ENCODE peak calls at places on chromosomes 2 and 18, in six cellular contexts. N is IMR-90, G is body of pancreas, S is cardiac muscle cell, H is tibial artery, L is WERI-Rb-1. Y is an unnamed sample.

GRCh38 chr2:224084266-224084892 is 45.3 kb upstream of the SERPINE2 start:
- DNase-seq in N (no peak), G (no peak), S (no peak), H (no peak), L (no peak), Y (no peak)

GRCh38 chr18:54247488-54248175 is 21.7 kb upstream of the POLI start:
- DNase-seq in N (no peak), G (no peak), S (no peak), H (no peak), L (no peak), Y (no peak)

GRCh38 chr2:36352024-36352398 is 3.6 kb upstream of the CRIM1 start:
- DNase-seq in N (peak), G (peak), S (peak), H (no peak), L (no peak), Y (no peak)

GRCh38 chr18:77970814-77971213 is 721.2 kb downstream of the GALR1 start:
- DNase-seq in N (no peak), G (no peak), S (no peak), H (no peak), L (no peak), Y (no peak)

GRCh38 chr18:79950440-79951341 is 762 bp downstream of the SLC66A2 start:
- DNase-seq in N (peak), G (peak), S (peak), H (peak), L (no peak), Y (no peak)

GRCh38 chr2:189254268-189254883 is 74.8 kb upstream of the COL5A2 start:
- DNase-seq in N (peak), G (peak), S (peak), H (peak), L (no peak), Y (no peak)

GRCh38 chr2:183207110-183207509 is 82.9 kb downstream of the NUP35 start:
- DNase-seq in N (peak), G (no peak), S (peak), H (no peak), L (no peak), Y (no peak)

GRCh38 chr2:239800785-239801184 is 224.4 kb downstream of the NDUFA10 start:
- DNase-seq in N (no peak), G (no peak), S (no peak), H (peak), L (no peak), Y (no peak)

GRCh38 chr2:40734797-40735196 is 282.9 kb upstream of the SLC8A1 start:
- DNase-seq in N (peak), G (no peak), S (peak), H (no peak), L (no peak), Y (no peak)

GRCh38 chr2:10934308-10934978 is 22.7 kb downstream of the KCNF1 start:
- DNase-seq in N (no peak), G (no peak), S (no peak), H (no peak), L (no peak), Y (no peak)

GRCh38 chr2:25700221-25700660 is 26.9 kb upstream of the DTNB start:
- DNase-seq in N (peak), G (peak), S (peak), H (no peak), L (peak), Y (peak)

GRCh38 chr18:31049189-31049588 is 6.6 kb upstream of the DSC3 start:
- DNase-seq in N (no peak), G (no peak), S (no peak), H (no peak), L (no peak), Y (no peak)

GRCh38 chr18:9817725-9818422 is 67.9 kb upstream of the TXNDC2 start:
- DNase-seq in N (no peak), G (no peak), S (no peak), H (no peak), L (no peak), Y (no peak)

GRCh38 chr2:1635826-1636225 is 108.5 kb downstream of the PXDN start:
- DNase-seq in N (no peak), G (no peak), S (no peak), H (no peak), L (no peak), Y (no peak)

GRCh38 chr18:23340661-23341060 is 112.4 kb upstream of the RIOK3 start:
- DNase-seq in N (peak), G (peak), S (peak), H (no peak), L (no peak), Y (no peak)

GRCh38 chr2:190432567-190433231 is 24.5 kb downstream of the MFSD6 start:
- DNase-seq in N (no peak), G (no peak), S (no peak), H (no peak), L (no peak), Y (no peak)

GRCh38 chr2:222912117-222912516 is 51.3 kb downstream of the ACSL3 start:
- DNase-seq in N (peak), G (peak), S (peak), H (no peak), L (no peak), Y (no peak)

GRCh38 chr2:169799555-169799954 is 884 bp downstream of the SSB start:
- DNase-seq in N (peak), G (no peak), S (peak), H (no peak), L (no peak), Y (no peak)

GRCh38 chr18:76368976-76369375 is 126.1 kb downstream of the ZNF516 start:
- DNase-seq in N (no peak), G (no peak), S (peak), H (no peak), L (no peak), Y (no peak)

GRCh38 chr2:99856119-99856518 is 286.3 kb downstream of the AFF3 start:
- DNase-seq in N (no peak), G (no peak), S (no peak), H (no peak), L (no peak), Y (no peak)

GRCh38 chr2:161384864-161385263 is 31.2 kb upstream of the TBR1 start:
- DNase-seq in N (no peak), G (no peak), S (no peak), H (no peak), L (no peak), Y (no peak)

GRCh38 chr2:197152451-197153228 is 157.9 kb downstream of the ANKRD44 start:
- DNase-seq in N (peak), G (peak), S (peak), H (no peak), L (no peak), Y (no peak)

GRCh38 chr2:6957910-6958615 is 40.9 kb downstream of the RNF144A start:
- DNase-seq in N (no peak), G (no peak), S (no peak), H (no peak), L (peak), Y (no peak)

GRCh38 chr2:6341730-6342129 is 524.0 kb downstream of the CMPK2 start:
- DNase-seq in N (no peak), G (no peak), S (no peak), H (no peak), L (no peak), Y (no peak)

GRCh38 chr2:116696223-116696622 is 1118.3 kb upstream of the DDX18 start:
- DNase-seq in N (no peak), G (no peak), S (no peak), H (no peak), L (no peak), Y (no peak)

GRCh38 chr2:77512521-77512920 is 9.7 kb downstream of the LRRTM4 start:
- DNase-seq in N (no peak), G (no peak), S (no peak), H (no peak), L (no peak), Y (no peak)

GRCh38 chr2:467543-467891 is 179.6 kb upstream of the ALKAL2 start:
- DNase-seq in N (no peak), G (no peak), S (no peak), H (no peak), L (no peak), Y (no peak)

GRCh38 chr18:78737006-78737915 is 242.4 kb upstream of the SALL3 start:
- DNase-seq in N (no peak), G (no peak), S (no peak), H (peak), L (peak), Y (no peak)

GRCh38 chr2:2714413-2714812 is 383.3 kb upstream of the MYT1L start:
- DNase-seq in N (no peak), G (no peak), S (no peak), H (no peak), L (no peak), Y (no peak)

GRCh38 chr2:191976436-191976835 is 129.5 kb upstream of the CAVIN2 start:
- DNase-seq in N (peak), G (no peak), S (peak), H (no peak), L (no peak), Y (no peak)

GRCh38 chr18:44679912-44680270 is 797 bp upstream of the SETBP1 start:
- DNase-seq in N (peak), G (peak), S (peak), H (peak), L (peak), Y (no peak)

GRCh38 chr2:232897386-232897970 is 27.4 kb downstream of the SNORC start:
- DNase-seq in N (no peak), G (no peak), S (no peak), H (peak), L (no peak), Y (no peak)

GRCh38 chr2:36560726-36561125 is 37.2 kb downstream of the FEZ2 start:
- DNase-seq in N (no peak), G (no peak), S (no peak), H (no peak), L (no peak), Y (no peak)

GRCh38 chr2:86675104-86675503 is 45.0 kb upstream of the RMND5A start:
- DNase-seq in N (no peak), G (no peak), S (no peak), H (no peak), L (no peak), Y (no peak)

GRCh38 chr2:49901202-49901865 is 747.0 kb upstream of the FSHR start:
- DNase-seq in N (no peak), G (no peak), S (no peak), H (no peak), L (no peak), Y (no peak)
- H3K4me3 ChIP-seq in N (no peak), G (no peak), S (no peak), H (no peak), L (peak), Y (no peak)

GRCh38 chr2:27320958-27321543 is 1.8 kb downstream of the MPV17 start:
- DNase-seq in N (peak), G (peak), S (peak), H (no peak), L (peak), Y (peak)
- TF ChIP-seq CTCF in N (peak), G (peak), S (peak), H (no peak), L (peak), Y (peak)

GRCh38 chr2:154698238-154698788 is at the start of gene KCNJ3:
- DNase-seq in N (no peak), G (no peak), S (no peak), H (no peak), L (no peak), Y (no peak)

GRCh38 chr2:154698789-154699559 is 479 bp downstream of the KCNJ3 start:
- DNase-seq in N (no peak), G (no peak), S (no peak), H (peak), L (no peak), Y (no peak)

GRCh38 chr2:154699560-154699901 is 1.0 kb downstream of the KCNJ3 start:
- DNase-seq in N (no peak), G (peak), S (no peak), H (no peak), L (no peak), Y (no peak)

GRCh38 chr2:154697422-154698237 is 865 bp upstream of the KCNJ3 start:
- DNase-seq in N (no peak), G (peak), S (peak), H (peak), L (peak), Y (no peak)

DNA sequence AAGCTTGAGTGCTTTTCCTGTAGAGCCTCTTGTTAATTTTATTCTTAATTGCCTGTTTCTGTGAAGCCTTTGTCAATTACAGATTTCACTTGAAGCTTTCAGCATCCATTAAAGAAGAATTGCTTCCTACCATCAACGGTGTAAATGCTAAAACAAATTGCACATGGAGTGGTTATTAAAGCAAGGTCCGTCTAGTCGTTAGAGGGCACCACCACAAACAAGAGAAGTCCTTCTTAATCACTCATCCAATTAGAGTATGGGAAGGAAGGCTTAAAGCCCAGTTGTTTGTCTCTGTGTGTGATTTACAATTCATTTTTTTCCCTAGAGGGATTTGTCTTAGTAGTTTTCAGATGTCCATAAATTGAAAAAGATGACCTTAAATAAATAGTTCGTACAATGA is 1.6 kb downstream of the KCNJ3 start:
- DNase-seq in N (no peak), G (peak), S (no peak), H (no peak), L (no peak), Y (no peak)
- H3K4me3 ChIP-seq in N (no peak), G (no peak), S (peak), H (peak), L (no peak), Y (no peak)

DNA sequence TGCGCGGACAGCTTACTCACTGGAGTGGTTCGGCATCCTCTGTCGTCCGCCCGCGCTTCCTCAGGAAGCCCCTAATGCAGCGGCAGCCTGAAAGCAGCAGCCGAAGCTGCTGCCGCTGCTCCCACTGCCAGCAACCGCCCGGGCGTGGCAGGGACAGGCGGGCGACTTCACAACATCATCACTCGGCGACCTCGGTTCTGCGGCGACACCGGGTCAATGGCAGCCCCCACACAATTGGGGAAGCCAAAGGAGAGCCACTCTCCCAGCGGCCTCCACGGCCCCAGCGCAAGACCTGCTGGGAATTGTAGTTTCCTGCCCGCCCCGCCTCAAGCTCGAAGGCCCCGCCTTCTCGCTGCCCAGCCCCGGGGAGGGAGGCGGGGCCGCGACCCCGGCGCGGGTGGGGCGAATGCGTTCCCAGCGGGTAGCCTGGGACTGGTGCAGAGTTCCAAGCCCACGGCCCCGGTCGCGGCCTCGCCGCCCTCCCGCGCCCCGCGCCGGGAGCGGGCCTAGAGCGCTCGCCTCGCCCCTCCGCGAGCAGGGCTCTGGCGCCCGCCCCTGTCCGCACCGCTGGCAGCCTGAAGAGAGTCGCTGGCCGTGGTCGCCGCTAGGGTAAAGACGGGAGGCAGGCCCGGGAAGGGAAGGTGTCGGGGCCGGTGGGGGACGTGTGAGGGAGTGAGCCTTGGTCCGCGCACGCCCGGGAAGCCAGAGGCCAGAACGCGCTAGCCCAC is at the start of the genes STRADB and TRAK2:
- DNase-seq in N (peak), G (peak), S (peak), H (peak), L (peak), Y (peak)
- TF ChIP-seq CTCF in N (peak), G (peak), S (peak), H (peak), L (no peak), Y (no peak)